ENCODE peak calls at places on chromosome 11, in ten cellular contexts. W is stimulated activated CD4-positive, alpha-beta T cell treated with anti-CD3 and anti-CD28 coated beads, Interleukin-2, amount 100 ng/mL, for 48 hours; V is ovary; H is activated naive CD4-positive, alpha-beta T cell treated with anti-CD3 and anti-CD28 coated beads, Interleukin-2, amount 50 U/mL, for 72 hours; J is NCI-H2081; C is WTC11; R is A172; T is astrocyte of the spinal cord; O is stimulated activated CD8-positive, alpha-beta memory T cell treated with anti-CD3 and anti-CD28 coated beads, Interleukin-7, amount 100 ng/mL, for 1 hour; S is CD4-positive, CD25-positive, alpha-beta regulatory T cell. B is an unnamed sample.

GRCh38 chr11:92136792-92137191 is 87.8 kb upstream of the FAT3 start:
- DNase-seq in W (no peak), V (no peak), H (no peak), J (no peak), C (peak), R (no peak), T (no peak), O (no peak), S (no peak), B (no peak)

GRCh38 chr11:83265331-83265730 is 20.8 kb downstream of the CCDC90B start:
- DNase-seq in W (no peak), V (no peak), H (no peak), J (no peak), C (no peak), R (no peak), T (no peak), O (no peak), S (no peak), B (no peak)

GRCh38 chr11:46491661-46492331 is 100.2 kb upstream of the CHRM4 start:
- DNase-seq in W (no peak), V (no peak), H (no peak), J (no peak), C (no peak), R (no peak), T (no peak), O (no peak), S (no peak), B (no peak)

GRCh38 chr11:47185305-47186075 is 744 bp downstream of the PACSIN3 start:
- DNase-seq in W (no peak), V (peak), H (no peak), J (no peak), C (peak), R (peak), T (peak), O (no peak), S (no peak), B (no peak)

GRCh38 chr11:11972148-11972547 is 36.3 kb downstream of the DKK3 start:
- DNase-seq in W (no peak), V (no peak), H (no peak), J (no peak), C (no peak), R (no peak), T (no peak), O (no peak), S (no peak), B (no peak)

GRCh38 chr11:67482275-67482735 is 521 bp upstream of the AIP start:
- DNase-seq in W (no peak), V (no peak), H (no peak), J (no peak), C (no peak), R (no peak), T (no peak), O (no peak), S (no peak), B (no peak)

GRCh38 chr11:12106501-12106900 is 3.9 kb upstream of the MICAL2 start:
- DNase-seq in W (no peak), V (no peak), H (no peak), J (no peak), C (no peak), R (no peak), T (no peak), O (no peak), S (no peak), B (no peak)

GRCh38 chr11:72613977-72614376 is 60.2 kb downstream of the PDE2A start:
- DNase-seq in W (no peak), V (no peak), H (no peak), J (no peak), C (no peak), R (no peak), T (no peak), O (no peak), S (no peak), B (no peak)

GRCh38 chr11:33867996-33868645 is 23.8 kb downstream of the LMO2 start:
- DNase-seq in W (no peak), V (no peak), H (no peak), J (no peak), C (no peak), R (no peak), T (no peak), O (no peak), S (no peak), B (no peak)